ENCODE peak calls at places on chromosomes 2 and 18, in six cellular contexts. A is psoas muscle, J is glutamatergic neuron, N is hepatocyte, I is mesothelial cell of epicardium, O is WTC11. T is an unnamed sample.
A peak's percentile ranks its signal among the peaks of the same experiment; 100 is the strongest.

GRCh38 chr2:230658877-230659652 is 53.6 kb upstream of the CAB39 start:
- DNase-seq in A (no peak), J (no peak), N (no peak), I (no peak), O (no peak), T (no peak)

GRCh38 chr2:30481323-30481800 is 34.3 kb downstream of the LCLAT1 start:
- DNase-seq in A (peak; percentile 33), J (no peak), N (no peak), I (no peak), O (no peak), T (no peak)

GRCh38 chr18:32930695-32931301 is 158.0 kb upstream of the KLHL14 start:
- DNase-seq in A (no peak), J (no peak), N (peak; percentile 62), I (no peak), O (no peak), T (no peak)

GRCh38 chr2:216696751-216697560 is 1.6 kb upstream of the IGFBP5 start:
- DNase-seq in A (no peak), J (no peak), N (peak; percentile 65), I (no peak), O (no peak), T (no peak)

GRCh38 chr2:232321156-232321816 is 57.3 kb upstream of the ALPP start:
- DNase-seq in A (no peak), J (no peak), N (no peak), I (no peak), O (peak; percentile 70), T (no peak)

GRCh38 chr2:8876628-8877027 is 39.2 kb upstream of the KIDINS220 start:
- DNase-seq in A (no peak), J (no peak), N (no peak), I (no peak), O (no peak), T (no peak)

GRCh38 chr2:173962036-173962435 is 3.1 kb downstream of the SP3 start:
- DNase-seq in A (no peak), J (no peak), N (no peak), I (no peak), O (no peak), T (no peak)

GRCh38 chr2:18899725-18900124 is 310.4 kb upstream of the NT5C1B start:
- DNase-seq in A (no peak), J (no peak), N (no peak), I (no peak), O (no peak), T (no peak)

GRCh38 chr2:229330952-229331351 is 59.9 kb upstream of the PID1 start:
- DNase-seq in A (no peak), J (no peak), N (no peak), I (no peak), O (no peak), T (no peak)

GRCh38 chr2:38190542-38191218 is 114.7 kb upstream of the CYP1B1 start:
- DNase-seq in A (no peak), J (no peak), N (no peak), I (no peak), O (no peak), T (no peak)

GRCh38 chr2:233387225-233387624 is 32.9 kb downstream of the DGKD start:
- DNase-seq in A (no peak), J (no peak), N (no peak), I (no peak), O (no peak), T (no peak)

GRCh38 chr2:171478345-171478744 is 43.9 kb upstream of the CYBRD1 start:
- DNase-seq in A (no peak), J (no peak), N (no peak), I (no peak), O (no peak), T (no peak)

GRCh38 chr18:51278045-51278649 is 80.7 kb upstream of the MEX3C start:
- DNase-seq in A (no peak), J (peak; percentile 70), N (peak; percentile 26), I (no peak), O (peak; percentile 83), T (peak; percentile 25)

GRCh38 chr2:61538920-61539559 is 884 bp upstream of the XPO1 start:
- DNase-seq in A (no peak), J (no peak), N (peak; percentile 59), I (no peak), O (no peak), T (peak; percentile 30)

GRCh38 chr2:96305979-96306308 is 598 bp upstream of the SNRNP200 start:
- DNase-seq in A (no peak), J (no peak), N (no peak), I (no peak), O (no peak), T (no peak)

GRCh38 chr18:79528846-79529245 is 133.1 kb downstream of the NFATC1 start:
- DNase-seq in A (peak; percentile 49), J (peak; percentile 86), N (peak; percentile 77), I (no peak), O (peak; percentile 81), T (peak; percentile 70)

GRCh38 chr2:235418918-235419317 is 74.9 kb upstream of the AGAP1 start:
- DNase-seq in A (no peak), J (no peak), N (no peak), I (no peak), O (no peak), T (no peak)

GRCh38 chr2:231884438-231885140 is 41.6 kb downstream of the NPPC start:
- DNase-seq in A (no peak), J (no peak), N (no peak), I (no peak), O (no peak), T (no peak)

GRCh38 chr2:225994748-225995405 is 595.4 kb downstream of the NYAP2 start:
- DNase-seq in A (no peak), J (no peak), N (no peak), I (no peak), O (no peak), T (no peak)

GRCh38 chr2:65129276-65129612 is 662 bp downstream of the RAB1A start:
- DNase-seq in A (no peak), J (no peak), N (no peak), I (no peak), O (no peak), T (peak; percentile 27)

GRCh38 chr2:8515390-8515761 is 166.5 kb upstream of the ID2 start:
- DNase-seq in A (no peak), J (no peak), N (no peak), I (no peak), O (no peak), T (no peak)

DNA sequence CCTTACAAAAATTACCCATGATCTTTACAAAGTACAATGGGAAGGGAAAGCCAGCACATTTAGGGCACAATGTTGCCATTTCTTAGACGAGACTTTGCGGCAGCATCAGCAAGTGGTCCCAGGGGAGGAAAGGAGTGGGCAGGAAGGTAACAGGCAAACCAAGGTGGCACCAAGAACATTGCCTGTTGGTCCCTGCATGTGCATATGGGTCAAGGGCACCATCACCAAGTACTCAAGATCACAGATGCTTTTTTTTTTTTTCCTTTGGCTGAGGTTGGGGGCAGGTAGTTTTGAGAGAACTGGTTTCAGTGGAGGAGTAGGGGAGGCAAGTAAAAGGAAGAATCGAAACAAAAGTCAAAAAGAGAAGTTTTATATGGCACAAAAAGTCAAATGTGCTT is 753 bp upstream of the CYTIP start:
- DNase-seq in A (no peak), J (no peak), N (no peak), I (no peak), O (no peak), T (no peak)
- TF ChIP-seq CTCF in A (no peak), J (no peak), N (no peak), I (no peak), O (no peak), T (no peak)

GRCh38 chr2:73939419-73939818 is 12.7 kb downstream of the DGUOK start:
- DNase-seq in A (no peak), J (no peak), N (no peak), I (no peak), O (no peak), T (no peak)
- TF ChIP-seq CTCF in A (peak; percentile 30), J (no peak), N (no peak), I (no peak), O (no peak), T (no peak)

DNA sequence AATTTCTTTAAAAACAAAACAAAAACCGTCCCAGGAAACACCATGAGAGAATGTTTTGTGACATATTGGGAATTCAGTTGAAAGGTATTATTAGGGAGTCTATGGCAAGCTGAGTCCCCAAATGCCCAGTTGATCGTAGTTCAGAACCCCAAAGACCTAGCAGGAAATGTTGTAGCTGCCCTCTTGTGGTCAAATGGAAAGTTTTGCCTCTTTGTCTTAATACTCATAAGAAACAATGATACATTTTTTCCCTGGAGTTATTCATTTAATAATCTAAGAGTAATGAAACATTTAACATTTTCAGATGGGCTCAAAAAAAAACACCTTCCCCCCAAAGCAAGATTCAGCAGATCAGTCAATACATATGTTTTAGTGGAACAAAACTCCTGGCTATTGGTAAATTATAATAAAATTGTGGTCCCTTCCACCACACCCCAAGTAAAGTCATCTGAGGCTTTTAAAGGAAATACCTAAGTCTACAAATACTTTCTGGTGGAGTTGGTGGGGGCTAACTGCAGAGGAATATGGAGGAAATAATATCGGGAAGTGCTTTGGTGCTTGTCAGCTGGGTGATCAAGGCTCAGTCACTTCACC is 37.8 kb upstream of the EFEMP1 start:
- DNase-seq in A (no peak), J (no peak), N (peak; percentile 57), I (no peak), O (no peak), T (no peak)
- TF ChIP-seq CTCF in A (peak; percentile 26), J (peak; percentile 71), N (peak; percentile 73), I (peak; percentile 62), O (peak; percentile 24), T (peak; percentile 69)

DNA sequence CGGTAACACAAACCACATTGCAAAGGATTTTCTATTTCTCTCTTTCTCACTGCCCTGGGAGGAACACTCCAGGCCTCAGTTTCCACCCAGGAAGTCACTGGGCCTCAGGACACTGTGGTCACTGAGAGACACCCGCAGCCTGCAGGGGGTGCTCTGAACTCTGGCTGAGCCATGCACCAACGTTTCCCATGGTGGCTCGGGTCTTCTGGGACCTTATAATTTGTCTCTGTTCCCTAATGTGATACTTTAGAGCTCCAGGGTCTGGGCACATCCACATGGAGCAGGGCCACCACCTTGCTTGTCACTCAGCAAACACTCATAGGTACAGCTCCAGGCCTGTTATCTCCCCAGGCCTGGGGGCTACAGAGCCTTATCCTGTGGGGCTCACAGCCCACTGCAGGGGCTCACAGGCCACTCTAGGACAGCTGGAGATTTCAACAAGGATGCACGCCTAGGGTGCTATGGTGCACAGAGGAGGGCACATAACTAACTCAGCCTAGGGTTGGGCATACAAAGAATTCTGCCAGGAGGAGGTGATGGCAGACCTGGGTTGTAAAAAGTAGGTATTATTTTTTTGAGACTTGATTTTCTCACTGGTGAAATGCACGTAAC is 2.9 kb upstream of the HS1BP3 start:
- DNase-seq in A (no peak), J (no peak), N (no peak), I (no peak), O (no peak), T (no peak)
- TF ChIP-seq CTCF in A (no peak), J (no peak), N (no peak), I (no peak), O (no peak), T (no peak)

DNA sequence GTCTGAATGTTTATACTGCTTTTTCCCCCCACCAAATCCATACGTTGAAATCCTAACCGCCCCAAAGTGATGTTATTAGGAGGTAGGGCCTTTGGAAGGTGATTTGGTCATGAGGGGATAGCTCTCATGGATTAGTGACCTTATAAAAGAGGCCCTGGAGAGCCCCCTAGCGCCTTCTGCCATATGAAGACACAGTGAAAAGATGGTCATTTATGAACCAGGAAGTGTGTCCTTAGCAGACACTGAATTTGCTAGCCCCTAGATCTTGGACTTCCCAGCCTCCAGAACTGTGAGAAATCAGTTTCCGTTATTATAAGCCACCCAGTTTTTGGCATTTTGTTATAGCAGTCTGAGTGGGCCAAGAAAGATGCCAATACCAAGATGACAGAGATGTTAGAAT is 7.2 kb upstream of the TSN start:
- DNase-seq in A (no peak), J (no peak), N (peak; percentile 25), I (no peak), O (peak; percentile 28), T (no peak)
- TF ChIP-seq CTCF in A (no peak), J (no peak), N (peak; percentile 28), I (no peak), O (no peak), T (no peak)

GRCh38 chr2:130963849-130964793 is 127.4 kb downstream of the ARHGEF4 start:
- DNase-seq in A (peak; percentile 24), J (peak; percentile 81), N (peak; percentile 63), I (no peak), O (peak; percentile 83), T (peak; percentile 45)
- TF ChIP-seq CTCF in A (peak; percentile 45), J (peak; percentile 43), N (peak; percentile 56), I (no peak), O (no peak), T (peak; percentile 27)